ENCODE peak calls at places on chromosome 2, in four cellular contexts. H is K562, L is SK-N-SH, B is HCT116. A is an unnamed sample.

GRCh38 chr2:187429989-187430388 is 18.1 kb downstream of the CALCRL start:
- DNase-seq in H (no peak), L (no peak), B (no peak), A (no peak)

GRCh38 chr2:224098473-224098872 is 59.4 kb upstream of the SERPINE2 start:
- DNase-seq in H (no peak), L (no peak), B (no peak), A (no peak)

GRCh38 chr2:12619975-12620374 is 96.8 kb upstream of the TRIB2 start:
- DNase-seq in H (no peak), L (no peak), B (no peak), A (no peak)

GRCh38 chr2:147182260-147182659 is 662.6 kb upstream of the ACVR2A start:
- DNase-seq in H (no peak), L (no peak), B (no peak), A (no peak)

GRCh38 chr2:86000938-86001312 is 104.8 kb downstream of the POLR1A start:
- DNase-seq in H (no peak), L (no peak), B (no peak), A (no peak)

GRCh38 chr2:186456941-186457340 is 29.1 kb upstream of the ZC3H15 start:
- DNase-seq in H (no peak), L (no peak), B (no peak), A (no peak)

GRCh38 chr2:181203412-181203811 is 223.0 kb downstream of the UBE2E3 start:
- DNase-seq in H (no peak), L (no peak), B (peak), A (peak)

GRCh38 chr2:96091711-96092579 is 24.4 kb downstream of the ADRA2B start:
- DNase-seq in H (peak), L (no peak), B (no peak), A (no peak)

GRCh38 chr2:191645807-191646611 is 31.9 kb upstream of the NABP1 start:
- DNase-seq in H (peak), L (peak), B (no peak), A (no peak)

GRCh38 chr2:84450288-84451227 is 8.5 kb downstream of the SUCLG1 start:
- DNase-seq in H (no peak), L (no peak), B (no peak), A (no peak)
- TF ChIP-seq YY1 in H (no peak), L (no peak), B (no peak), A (no peak)

GRCh38 chr2:101307503-101307902 is 998 bp downstream of the RNF149 start:
- DNase-seq in H (no peak), L (no peak), B (no peak), A (no peak)
- TF ChIP-seq YY1 in H (no peak), L (no peak), B (no peak), A (no peak)

DNA sequence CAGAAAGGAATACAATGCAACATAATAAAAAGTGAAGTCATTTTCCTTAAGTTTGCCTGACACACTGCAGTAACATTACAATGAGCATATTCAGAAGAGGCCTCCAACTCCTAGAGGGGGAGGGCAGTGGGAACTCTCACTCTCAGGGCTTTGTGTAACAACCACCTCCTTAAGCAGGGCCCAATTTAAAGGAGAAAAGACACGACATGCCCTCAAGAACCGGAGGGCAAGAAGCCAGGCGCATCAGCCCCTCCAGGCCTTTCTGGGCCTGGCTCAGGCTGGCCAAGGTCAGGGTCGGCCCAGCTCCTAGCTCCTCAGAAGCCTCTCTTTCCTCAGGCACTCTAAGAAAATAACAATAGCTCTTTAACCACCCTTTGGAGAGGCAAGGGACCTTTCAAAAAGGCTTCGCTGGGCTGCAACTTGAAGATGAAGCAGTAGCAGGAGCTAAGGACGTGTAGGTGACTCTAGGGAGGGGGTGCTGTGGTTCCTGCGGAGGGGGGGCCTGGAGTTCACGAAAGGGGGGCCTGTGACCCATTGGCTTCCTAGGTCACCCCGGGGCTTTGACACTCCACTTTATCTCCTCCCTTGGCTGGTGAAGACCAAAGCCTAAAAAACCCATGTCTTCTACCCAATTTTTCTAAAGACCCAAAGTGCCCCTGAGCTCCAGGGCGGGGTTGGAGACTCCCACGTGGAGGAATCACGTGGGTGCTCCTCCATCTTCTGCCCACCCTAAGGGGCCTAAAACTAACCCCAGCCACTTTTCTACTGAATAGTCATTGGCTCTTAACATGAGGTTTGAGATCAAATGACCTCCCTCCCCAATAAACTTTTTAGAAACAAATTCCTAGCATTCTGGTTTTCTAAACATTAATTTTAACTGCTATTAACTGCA is 13.3 kb downstream of the SERTAD2 start:
- DNase-seq in H (peak), L (no peak), B (no peak), A (peak)
- TF ChIP-seq YY1 in H (peak), L (no peak), B (no peak), A (no peak)

GRCh38 chr2:41141146-41141791 is 689.4 kb upstream of the SLC8A1 start:
- DNase-seq in H (no peak), L (no peak), B (no peak), A (no peak)

GRCh38 chr2:41142463-41142862 is 690.6 kb upstream of the SLC8A1 start:
- DNase-seq in H (no peak), L (peak), B (no peak), A (no peak)

GRCh38 chr2:41136966-41137494 is 685.1 kb upstream of the SLC8A1 start:
- DNase-seq in H (no peak), L (no peak), B (no peak), A (no peak)
- TF ChIP-seq YY1 in H (no peak), L (no peak), B (no peak), A (no peak)

DNA sequence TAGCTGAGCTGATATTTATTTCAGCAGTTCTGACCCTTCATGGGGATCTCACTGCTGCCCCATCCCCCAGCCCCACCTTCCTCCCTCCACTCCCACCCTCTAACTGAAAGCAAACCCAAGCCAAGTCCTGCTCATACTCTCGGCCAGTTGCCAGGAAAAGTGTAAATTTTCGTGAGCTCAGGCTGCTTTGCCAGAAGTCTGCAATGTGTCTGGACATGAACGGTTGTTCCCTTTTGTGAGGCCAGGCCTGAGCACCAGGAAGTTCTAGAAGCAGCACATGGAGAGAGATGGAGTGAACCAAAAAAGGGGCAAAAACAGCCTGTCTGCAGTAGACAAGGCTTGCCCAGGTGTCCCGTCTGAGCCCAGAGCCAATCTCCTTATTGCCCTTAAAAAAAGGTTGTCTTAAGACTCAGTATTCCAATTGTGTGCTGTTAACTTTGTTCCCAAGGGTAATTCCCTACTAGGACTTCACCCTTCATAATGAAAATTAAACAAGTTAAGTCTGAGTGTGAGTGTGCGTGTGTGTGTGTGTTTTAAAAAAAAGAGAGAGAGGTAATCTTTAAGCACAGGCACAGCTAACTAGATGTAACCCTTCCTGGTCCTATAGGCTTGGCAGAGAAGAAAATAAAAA is 247.1 kb downstream of the BCL11A start:
- DNase-seq in H (no peak), L (no peak), B (no peak), A (no peak)
- TF ChIP-seq YY1 in H (no peak), L (no peak), B (no peak), A (no peak)

GRCh38 chr2:17899871-17900270 is 21.4 kb downstream of the KCNS3 start:
- DNase-seq in H (no peak), L (no peak), B (no peak), A (no peak)

DNA sequence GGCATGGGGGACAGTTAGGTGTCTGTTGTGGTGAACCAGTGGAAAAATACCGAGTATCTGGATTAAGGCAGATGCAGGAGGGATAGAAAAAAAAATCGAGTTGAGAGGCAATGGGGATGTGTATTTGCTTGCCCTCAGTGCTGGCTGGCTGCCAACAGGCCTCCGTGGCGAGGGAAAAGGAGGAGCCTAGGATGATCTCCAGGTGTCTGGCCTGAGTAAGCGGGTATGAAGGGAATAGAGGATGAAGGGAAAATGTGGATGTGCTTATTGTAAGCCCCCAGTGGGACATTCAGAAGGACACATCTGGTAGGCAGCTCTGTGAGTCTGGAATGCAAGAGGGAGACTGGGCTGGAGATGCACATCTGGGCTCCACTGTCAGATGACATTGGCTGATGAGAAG is 22.8 kb downstream of the KCNS3 start:
- DNase-seq in H (no peak), L (peak), B (no peak), A (no peak)
- TF ChIP-seq YY1 in H (no peak), L (no peak), B (no peak), A (no peak)

GRCh38 chr2:47809903-47810302 is 27.0 kb downstream of the MSH6 start:
- DNase-seq in H (no peak), L (no peak), B (no peak), A (no peak)

GRCh38 chr2:47815764-47816163 is 32.8 kb downstream of the MSH6 start:
- DNase-seq in H (no peak), L (no peak), B (no peak), A (no peak)

GRCh38 chr2:47811668-47812067 is 28.7 kb downstream of the MSH6 start:
- DNase-seq in H (no peak), L (no peak), B (no peak), A (no peak)

GRCh38 chr2:47808614-47809013 is 25.7 kb downstream of the MSH6 start:
- DNase-seq in H (no peak), L (no peak), B (no peak), A (no peak)

GRCh38 chr2:47810850-47811249 is 27.9 kb downstream of the MSH6 start:
- DNase-seq in H (no peak), L (no peak), B (no peak), A (no peak)
- TF ChIP-seq YY1 in H (no peak), L (no peak), B (no peak), A (no peak)

GRCh38 chr2:160051374-160051800 is 11.0 kb downstream of the PLA2R1 start:
- DNase-seq in H (no peak), L (no peak), B (no peak), A (no peak)
- TF ChIP-seq YY1 in H (no peak), L (no peak), B (no peak), A (no peak)

A was measured in NT2/D1.